ENCODE peak calls at places on chromosomes 13 and 19, in nine cellular contexts. One of them, this sample, is unnamed.

GRCh38 chr13:77136902-77137420 is 110.0 kb upstream of the FBXL3 start:
- DNase-seq in SJSA1: peak
- DNase-seq in GM12878: no peak
- DNase-seq in PC-3: no peak
- DNase-seq in AG10803: peak
- DNase-seq in DND-41: no peak
- DNase-seq in GM12865: no peak
- DNase-seq in HCT116: no peak
- DNase-seq in fibroblast of the aortic adventitia: peak
- DNase-seq in this sample: no peak

GRCh38 chr19:50380137-50380536 is 3.9 kb downstream of the NR1H2 start:
- DNase-seq in SJSA1: no peak
- DNase-seq in GM12878: no peak
- DNase-seq in PC-3: no peak
- DNase-seq in AG10803: no peak
- DNase-seq in DND-41: no peak
- DNase-seq in GM12865: no peak
- DNase-seq in HCT116: no peak
- DNase-seq in fibroblast of the aortic adventitia: no peak
- DNase-seq in this sample: no peak

GRCh38 chr19:49570997-49571676 is 9.2 kb downstream of the NOSIP start:
- DNase-seq in SJSA1: no peak
- DNase-seq in GM12878: no peak
- DNase-seq in PC-3: peak
- DNase-seq in AG10803: no peak
- DNase-seq in DND-41: peak
- DNase-seq in GM12865: no peak
- DNase-seq in HCT116: no peak
- DNase-seq in fibroblast of the aortic adventitia: no peak
- DNase-seq in this sample: no peak

GRCh38 chr13:51523082-51523518 is 61.2 kb upstream of the WDFY2 start:
- DNase-seq in SJSA1: no peak
- DNase-seq in GM12878: no peak
- DNase-seq in PC-3: peak
- DNase-seq in AG10803: peak
- DNase-seq in DND-41: peak
- DNase-seq in GM12865: no peak
- DNase-seq in HCT116: no peak
- DNase-seq in fibroblast of the aortic adventitia: peak
- DNase-seq in this sample: no peak

GRCh38 chr19:13692096-13692495 is 72.2 kb upstream of the MRI1 start:
- DNase-seq in SJSA1: no peak
- DNase-seq in GM12878: no peak
- DNase-seq in PC-3: peak
- DNase-seq in AG10803: peak
- DNase-seq in DND-41: no peak
- DNase-seq in GM12865: no peak
- DNase-seq in HCT116: no peak
- DNase-seq in fibroblast of the aortic adventitia: peak
- DNase-seq in this sample: peak

GRCh38 chr19:4692275-4693077 is 22.3 kb upstream of the MYDGF start:
- DNase-seq in SJSA1: no peak
- DNase-seq in GM12878: no peak
- DNase-seq in PC-3: no peak
- DNase-seq in AG10803: no peak
- DNase-seq in DND-41: no peak
- DNase-seq in GM12865: no peak
- DNase-seq in HCT116: no peak
- DNase-seq in fibroblast of the aortic adventitia: no peak
- DNase-seq in this sample: no peak

GRCh38 chr19:5080030-5080644 is 111.2 kb downstream of the KDM4B start:
- DNase-seq in SJSA1: no peak
- DNase-seq in GM12878: no peak
- DNase-seq in PC-3: no peak
- DNase-seq in AG10803: no peak
- DNase-seq in DND-41: no peak
- DNase-seq in GM12865: no peak
- DNase-seq in HCT116: no peak
- DNase-seq in fibroblast of the aortic adventitia: no peak
- DNase-seq in this sample: peak

GRCh38 chr19:39401549-39402416 is 4.9 kb upstream of the ZFP36 start:
- DNase-seq in SJSA1: peak
- DNase-seq in GM12878: no peak
- DNase-seq in PC-3: peak
- DNase-seq in AG10803: peak
- DNase-seq in DND-41: no peak
- DNase-seq in GM12865: peak
- DNase-seq in HCT116: peak
- DNase-seq in fibroblast of the aortic adventitia: peak
- DNase-seq in this sample: no peak

GRCh38 chr13:74575729-74576125 is 441.5 kb upstream of the KLF12 start:
- DNase-seq in SJSA1: no peak
- DNase-seq in GM12878: no peak
- DNase-seq in PC-3: peak
- DNase-seq in AG10803: peak
- DNase-seq in DND-41: peak
- DNase-seq in GM12865: peak
- DNase-seq in HCT116: no peak
- DNase-seq in fibroblast of the aortic adventitia: peak
- DNase-seq in this sample: peak

GRCh38 chr13:19845758-19846157 is 17.7 kb downstream of the ZMYM5 start:
- DNase-seq in SJSA1: peak
- DNase-seq in GM12878: no peak
- DNase-seq in PC-3: peak
- DNase-seq in AG10803: peak
- DNase-seq in DND-41: no peak
- DNase-seq in GM12865: no peak
- DNase-seq in HCT116: peak
- DNase-seq in fibroblast of the aortic adventitia: peak
- DNase-seq in this sample: no peak

GRCh38 chr19:39351537-39352037 is 9.4 kb downstream of the SAMD4B start:
- DNase-seq in SJSA1: no peak
- DNase-seq in GM12878: peak
- DNase-seq in PC-3: no peak
- DNase-seq in AG10803: peak
- DNase-seq in DND-41: no peak
- DNase-seq in GM12865: peak
- DNase-seq in HCT116: no peak
- DNase-seq in fibroblast of the aortic adventitia: peak
- DNase-seq in this sample: no peak

GRCh38 chr13:35699805-35700204 is 223.3 kb upstream of the MAB21L1 start:
- DNase-seq in SJSA1: peak
- DNase-seq in GM12878: no peak
- DNase-seq in PC-3: peak
- DNase-seq in AG10803: peak
- DNase-seq in DND-41: no peak
- DNase-seq in GM12865: no peak
- DNase-seq in HCT116: no peak
- DNase-seq in fibroblast of the aortic adventitia: peak
- DNase-seq in this sample: no peak

GRCh38 chr19:51546650-51547396 is 15.4 kb upstream of the SIGLEC6 start:
- DNase-seq in SJSA1: peak
- DNase-seq in GM12878: no peak
- DNase-seq in PC-3: peak
- DNase-seq in AG10803: peak
- DNase-seq in DND-41: no peak
- DNase-seq in GM12865: no peak
- DNase-seq in HCT116: no peak
- DNase-seq in fibroblast of the aortic adventitia: peak
- DNase-seq in this sample: no peak

GRCh38 chr13:31670831-31671617 is 68.3 kb upstream of the RXFP2 start:
- DNase-seq in SJSA1: no peak
- DNase-seq in GM12878: no peak
- DNase-seq in PC-3: peak
- DNase-seq in AG10803: peak
- DNase-seq in DND-41: no peak
- DNase-seq in GM12865: no peak
- DNase-seq in HCT116: no peak
- DNase-seq in fibroblast of the aortic adventitia: peak
- DNase-seq in this sample: no peak

GRCh38 chr13:42075517-42075916 is 27.1 kb downstream of the DGKH start:
- DNase-seq in SJSA1: no peak
- DNase-seq in GM12878: no peak
- DNase-seq in PC-3: no peak
- DNase-seq in AG10803: no peak
- DNase-seq in DND-41: no peak
- DNase-seq in GM12865: peak
- DNase-seq in HCT116: no peak
- DNase-seq in fibroblast of the aortic adventitia: no peak
- DNase-seq in this sample: no peak

GRCh38 chr13:49976314-49977258 is 20.3 kb upstream of the TRIM13 start:
- DNase-seq in SJSA1: peak
- DNase-seq in GM12878: peak
- DNase-seq in PC-3: peak
- DNase-seq in AG10803: peak
- DNase-seq in DND-41: peak
- DNase-seq in GM12865: peak
- DNase-seq in HCT116: peak
- DNase-seq in fibroblast of the aortic adventitia: peak
- DNase-seq in this sample: peak

GRCh38 chr19:5972355-5972731 is 5.6 kb downstream of the RANBP3 start:
- DNase-seq in SJSA1: no peak
- DNase-seq in GM12878: no peak
- DNase-seq in PC-3: no peak
- DNase-seq in AG10803: no peak
- DNase-seq in DND-41: no peak
- DNase-seq in GM12865: no peak
- DNase-seq in HCT116: no peak
- DNase-seq in fibroblast of the aortic adventitia: no peak
- DNase-seq in this sample: no peak

GRCh38 chr13:95530178-95530577 is 22.3 kb upstream of the CLDN10 start:
- DNase-seq in SJSA1: no peak
- DNase-seq in GM12878: no peak
- DNase-seq in PC-3: peak
- DNase-seq in AG10803: peak
- DNase-seq in DND-41: no peak
- DNase-seq in GM12865: no peak
- DNase-seq in HCT116: no peak
- DNase-seq in fibroblast of the aortic adventitia: peak
- DNase-seq in this sample: no peak

GRCh38 chr19:44988896-44989563 is 12.2 kb upstream of the RELB start:
- DNase-seq in SJSA1: peak
- DNase-seq in GM12878: no peak
- DNase-seq in PC-3: peak
- DNase-seq in AG10803: peak
- DNase-seq in DND-41: peak
- DNase-seq in GM12865: peak
- DNase-seq in HCT116: peak
- DNase-seq in fibroblast of the aortic adventitia: peak
- DNase-seq in this sample: peak

GRCh38 chr13:52459668-52460067 is 4.4 kb downstream of the CKAP2 start:
- DNase-seq in SJSA1: peak
- DNase-seq in GM12878: no peak
- DNase-seq in PC-3: peak
- DNase-seq in AG10803: peak
- DNase-seq in DND-41: no peak
- DNase-seq in GM12865: no peak
- DNase-seq in HCT116: no peak
- DNase-seq in fibroblast of the aortic adventitia: peak
- DNase-seq in this sample: no peak

GRCh38 chr19:37936886-37937285 is 29.9 kb downstream of the SIPA1L3 start:
- DNase-seq in SJSA1: no peak
- DNase-seq in GM12878: no peak
- DNase-seq in PC-3: no peak
- DNase-seq in AG10803: no peak
- DNase-seq in DND-41: no peak
- DNase-seq in GM12865: no peak
- DNase-seq in HCT116: no peak
- DNase-seq in fibroblast of the aortic adventitia: no peak
- DNase-seq in this sample: no peak

GRCh38 chr13:45448965-45449559 is 15.7 kb upstream of the COG3 start:
- DNase-seq in SJSA1: no peak
- DNase-seq in GM12878: no peak
- DNase-seq in PC-3: no peak
- DNase-seq in AG10803: no peak
- DNase-seq in DND-41: no peak
- DNase-seq in GM12865: no peak
- DNase-seq in HCT116: no peak
- DNase-seq in fibroblast of the aortic adventitia: no peak
- DNase-seq in this sample: no peak

GRCh38 chr19:13099073-13099999 is 3.3 kb downstream of the LYL1 start:
- DNase-seq in SJSA1: no peak
- DNase-seq in GM12878: no peak
- DNase-seq in PC-3: no peak
- DNase-seq in AG10803: peak
- DNase-seq in DND-41: peak
- DNase-seq in GM12865: peak
- DNase-seq in HCT116: no peak
- DNase-seq in fibroblast of the aortic adventitia: no peak
- DNase-seq in this sample: no peak

GRCh38 chr19:8631425-8631819 is 989 bp downstream of the NFILZ start:
- DNase-seq in SJSA1: peak
- DNase-seq in GM12878: no peak
- DNase-seq in PC-3: no peak
- DNase-seq in AG10803: peak
- DNase-seq in DND-41: no peak
- DNase-seq in GM12865: no peak
- DNase-seq in HCT116: no peak
- DNase-seq in fibroblast of the aortic adventitia: peak
- DNase-seq in this sample: no peak
- H3K4me3 ChIP-seq in SJSA1: peak
- H3K4me3 ChIP-seq in GM12878: no peak
- H3K4me3 ChIP-seq in PC-3: no peak
- H3K4me3 ChIP-seq in AG10803: no peak
- H3K4me3 ChIP-seq in DND-41: no peak
- H3K4me3 ChIP-seq in GM12865: no peak
- H3K4me3 ChIP-seq in HCT116: no peak
- H3K4me3 ChIP-seq in fibroblast of the aortic adventitia: no peak
- H3K4me3 ChIP-seq in this sample: no peak

GRCh38 chr13:110812111-110812868 is 98.8 kb downstream of the ING1 start:
- DNase-seq in SJSA1: peak
- DNase-seq in GM12878: no peak
- DNase-seq in PC-3: no peak
- DNase-seq in AG10803: peak
- DNase-seq in DND-41: no peak
- DNase-seq in GM12865: no peak
- DNase-seq in HCT116: no peak
- DNase-seq in fibroblast of the aortic adventitia: peak
- DNase-seq in this sample: no peak
- H3K4me3 ChIP-seq in SJSA1: no peak
- H3K4me3 ChIP-seq in GM12878: no peak
- H3K4me3 ChIP-seq in PC-3: no peak
- H3K4me3 ChIP-seq in AG10803: peak
- H3K4me3 ChIP-seq in DND-41: no peak
- H3K4me3 ChIP-seq in GM12865: no peak
- H3K4me3 ChIP-seq in HCT116: no peak
- H3K4me3 ChIP-seq in fibroblast of the aortic adventitia: peak
- H3K4me3 ChIP-seq in this sample: peak

GRCh38 chr13:93244141-93244917 is 17.7 kb downstream of the GPC6 start:
- DNase-seq in SJSA1: no peak
- DNase-seq in GM12878: no peak
- DNase-seq in PC-3: no peak
- DNase-seq in AG10803: peak
- DNase-seq in DND-41: no peak
- DNase-seq in GM12865: no peak
- DNase-seq in HCT116: no peak
- DNase-seq in fibroblast of the aortic adventitia: peak
- DNase-seq in this sample: no peak
- H3K4me3 ChIP-seq in SJSA1: peak
- H3K4me3 ChIP-seq in GM12878: no peak
- H3K4me3 ChIP-seq in PC-3: no peak
- H3K4me3 ChIP-seq in AG10803: peak
- H3K4me3 ChIP-seq in DND-41: no peak
- H3K4me3 ChIP-seq in GM12865: no peak
- H3K4me3 ChIP-seq in HCT116: no peak
- H3K4me3 ChIP-seq in fibroblast of the aortic adventitia: peak
- H3K4me3 ChIP-seq in this sample: peak

GRCh38 chr19:46616631-46617322 is 8.1 kb downstream of the PTGIR start:
- DNase-seq in SJSA1: no peak
- DNase-seq in GM12878: no peak
- DNase-seq in PC-3: peak
- DNase-seq in AG10803: peak
- DNase-seq in DND-41: peak
- DNase-seq in GM12865: peak
- DNase-seq in HCT116: peak
- DNase-seq in fibroblast of the aortic adventitia: peak
- DNase-seq in this sample: peak
- H3K4me3 ChIP-seq in SJSA1: no peak
- H3K4me3 ChIP-seq in GM12878: peak
- H3K4me3 ChIP-seq in PC-3: no peak
- H3K4me3 ChIP-seq in AG10803: no peak
- H3K4me3 ChIP-seq in DND-41: no peak
- H3K4me3 ChIP-seq in GM12865: no peak
- H3K4me3 ChIP-seq in HCT116: no peak
- H3K4me3 ChIP-seq in fibroblast of the aortic adventitia: no peak
- H3K4me3 ChIP-seq in this sample: no peak